ENCODE peak calls at places on chromosomes 6 and 20, in ten cellular contexts. I, S, U, T, Z, O, E, Y, G and B are unnamed samples.
A peak's percentile ranks its signal among the peaks of the same experiment; 100 is the strongest.

GRCh38 chr6:145502417-145502816 is 232.9 kb downstream of the EPM2A start:
- DNase-seq in Y (no peak), U (no peak), E (no peak), Z (no peak), T (no peak), G (peak; percentile 4), S (no peak), O (no peak), I (no peak), B (no peak)

GRCh38 chr6:104229057-104229456 is 630.7 kb downstream of the HACE1 start:
- DNase-seq in G (no peak), Z (no peak), U (no peak), T (no peak), Y (no peak), S (no peak), O (no peak), E (no peak), I (no peak), B (no peak)

GRCh38 chr6:152380351-152380767 is 256.8 kb downstream of the SYNE1 start:
- DNase-seq in Z (no peak), O (no peak), T (no peak), G (peak; percentile 85), I (peak; percentile 44), U (peak; percentile 74), S (no peak), Y (no peak), E (no peak), B (no peak)

GRCh38 chr6:144087789-144088426 is 7.5 kb downstream of the SF3B5 start:
- DNase-seq in E (no peak), T (no peak), O (no peak), U (no peak), I (no peak), S (no peak), Z (no peak), Y (no peak), G (no peak), B (no peak)

GRCh38 chr20:50523552-50524167 is 13.5 kb downstream of the PTPN1 start:
- DNase-seq in T (no peak), E (no peak), G (no peak), O (no peak), Z (no peak), S (no peak), U (no peak), Y (no peak), I (no peak), B (no peak)

GRCh38 chr6:83592770-83593394 is 80.5 kb downstream of the PRSS35 start:
- DNase-seq in Y (no peak), G (peak; percentile 19), S (peak; percentile 38), O (peak; percentile 26), I (no peak), E (no peak), U (no peak), T (no peak), Z (no peak), B (no peak)

GRCh38 chr6:12927746-12928145 is 211.2 kb downstream of the PHACTR1 start:
- DNase-seq in G (no peak), E (no peak), T (no peak), U (no peak), I (no peak), S (no peak), O (no peak), Z (no peak), Y (no peak), B (no peak)

GRCh38 chr6:5478380-5478779 is 217.1 kb downstream of the FARS2 start:
- DNase-seq in U (no peak), O (no peak), Y (no peak), E (no peak), I (no peak), G (no peak), T (no peak), Z (no peak), S (no peak), B (no peak)

GRCh38 chr20:1005452-1006027 is 3.4 kb upstream of the RSPO4 start:
- DNase-seq in G (peak; percentile 9), O (peak; percentile 63), U (no peak), I (peak; percentile 16), S (peak; percentile 82), Y (no peak), T (no peak), E (peak; percentile 52), Z (no peak), B (no peak)

GRCh38 chr6:50449128-50449527 is 264.2 kb upstream of the TFAP2D start:
- DNase-seq in U (no peak), I (no peak), T (no peak), O (no peak), Y (no peak), S (no peak), E (no peak), Z (no peak), G (no peak), B (no peak)

GRCh38 chr6:50442531-50443040 is 270.7 kb upstream of the TFAP2D start:
- DNase-seq in E (no peak), Z (no peak), T (no peak), Y (no peak), O (no peak), I (no peak), G (no peak), S (no peak), U (no peak), B (no peak)

GRCh38 chr6:50443144-50443543 is 270.2 kb upstream of the TFAP2D start:
- DNase-seq in I (no peak), T (no peak), Y (no peak), U (no peak), O (no peak), G (no peak), Z (no peak), E (no peak), S (no peak), B (no peak)
- TF ChIP-seq CTCF in I (no peak), T (no peak), Y (no peak), U (no peak), O (no peak), G (no peak), Z (no peak), E (no peak), S (no peak), B (no peak)

GRCh38 chr20:36141310-36141709 is 13.2 kb upstream of the EPB41L1 start:
- DNase-seq in I (no peak), U (no peak), G (no peak), O (no peak), Z (no peak), Y (no peak), T (no peak), E (no peak), S (no peak), B (no peak)
- TF ChIP-seq CTCF in I (no peak), U (no peak), G (no peak), O (peak; percentile 6), Z (no peak), Y (no peak), T (no peak), E (no peak), S (peak; percentile 14), B (no peak)

DNA sequence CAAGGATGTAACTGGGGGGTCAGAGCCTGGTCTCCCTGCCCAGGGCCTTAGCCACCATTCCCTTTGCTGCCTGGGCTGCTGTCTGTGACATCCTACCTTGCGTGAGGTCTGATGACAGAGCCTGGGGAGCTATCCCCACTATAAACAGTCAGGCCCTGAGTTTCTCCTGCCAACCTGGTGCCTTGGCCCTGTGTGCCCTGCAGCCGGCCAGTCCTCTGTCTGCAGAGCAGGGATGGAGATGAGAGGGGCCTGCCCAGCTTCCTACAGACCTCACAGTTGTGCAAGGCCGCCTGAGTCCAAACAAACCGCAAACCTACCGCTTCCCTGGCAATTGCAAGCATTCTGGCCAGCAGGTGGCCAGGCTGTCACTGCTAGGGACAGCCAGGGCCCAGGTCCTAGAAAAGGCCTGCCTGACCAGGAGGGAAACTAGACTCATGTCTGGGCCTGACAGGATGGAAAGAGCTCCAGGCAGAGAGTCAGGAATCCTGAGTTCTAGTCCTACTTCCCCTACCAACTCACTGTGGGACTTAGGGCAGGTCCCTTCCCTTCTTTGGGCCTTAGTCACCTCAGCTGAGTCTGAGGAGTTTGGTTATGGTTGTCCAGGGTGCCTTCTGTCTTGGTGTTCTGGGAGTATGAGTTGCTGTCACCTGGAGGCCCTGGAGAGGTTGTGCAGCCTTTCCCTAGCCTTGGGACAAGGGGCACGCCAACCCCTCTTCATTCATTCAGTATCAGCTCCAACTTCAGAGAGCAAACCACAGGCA is 86.2 kb downstream of the VEGFA start:
- DNase-seq in U (no peak), S (peak; percentile 72), I (no peak), E (peak; percentile 49), Y (no peak), Z (peak; percentile 30), T (no peak), G (peak; percentile 30), O (peak; percentile 21), B (no peak)
- TF ChIP-seq CTCF in U (peak; percentile 40), S (peak; percentile 58), I (no peak), E (peak; percentile 56), Y (peak; percentile 46), Z (peak; percentile 46), T (peak; percentile 63), G (peak; percentile 31), O (peak; percentile 70), B (no peak)

GRCh38 chr6:148578489-148578814 is 168.4 kb upstream of the UST start:
- DNase-seq in Y (no peak), E (no peak), I (no peak), S (no peak), Z (no peak), G (no peak), T (no peak), U (no peak), O (no peak), B (no peak)

GRCh38 chr6:148580442-148580841 is 166.4 kb upstream of the UST start:
- DNase-seq in T (no peak), Z (no peak), I (no peak), G (no peak), S (no peak), O (no peak), Y (no peak), U (no peak), E (no peak), B (no peak)

GRCh38 chr6:148578837-148579236 is 168.0 kb upstream of the UST start:
- DNase-seq in I (no peak), T (no peak), U (no peak), Y (no peak), G (no peak), E (no peak), S (no peak), O (no peak), Z (no peak), B (no peak)

GRCh38 chr6:148573922-148574321 is 172.9 kb upstream of the UST start:
- DNase-seq in G (no peak), E (no peak), T (no peak), O (no peak), I (no peak), Z (no peak), Y (no peak), S (no peak), U (no peak), B (no peak)

DNA sequence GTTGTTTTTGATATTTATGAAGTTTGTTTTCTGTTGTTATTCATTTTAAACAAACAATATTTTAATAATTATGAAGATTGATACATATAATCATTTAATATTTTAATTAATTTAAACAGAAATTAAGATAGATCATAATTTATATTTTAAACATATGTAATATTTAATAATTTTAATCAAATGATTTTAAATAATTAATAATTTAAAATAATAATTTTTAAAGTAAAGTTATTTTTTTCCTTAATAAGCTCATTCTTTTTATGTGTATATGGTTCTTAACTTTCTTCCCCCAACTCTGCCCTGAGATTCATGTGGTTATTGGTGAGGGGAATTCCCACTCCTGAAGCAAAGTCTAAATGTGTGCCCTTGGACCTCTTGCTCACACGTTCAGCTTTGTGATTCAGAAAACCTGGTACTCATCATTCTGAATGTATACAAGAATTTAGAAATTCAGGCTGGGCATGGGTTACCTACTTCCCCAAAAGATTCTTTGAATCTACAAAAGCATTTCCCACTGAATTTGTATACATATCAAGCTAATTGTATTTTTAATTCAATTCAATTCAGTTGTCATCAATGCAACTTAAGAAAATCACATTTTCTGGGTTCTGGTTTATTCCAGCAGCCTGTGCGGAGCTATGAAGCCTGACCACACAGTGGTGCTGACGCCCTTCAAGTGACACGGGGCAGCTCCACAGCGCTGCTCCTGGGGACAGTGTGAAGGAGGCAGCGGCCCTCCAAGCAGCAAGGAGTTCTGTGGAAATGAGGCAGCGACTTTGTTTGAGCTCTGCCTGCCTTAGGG is 168.9 kb upstream of the UST start:
- DNase-seq in Y (peak; percentile 89), T (peak; percentile 73), E (peak; percentile 71), S (peak; percentile 93), U (peak; percentile 24), Z (peak; percentile 75), G (peak; percentile 89), O (peak; percentile 74), I (peak; percentile 84), B (peak; percentile 56)
- TF ChIP-seq CTCF in Y (peak; percentile 97), T (peak; percentile 90), E (peak; percentile 80), S (peak; percentile 99), U (peak; percentile 90), Z (peak; percentile 81), G (peak; percentile 82), O (peak; percentile 99), I (peak; percentile 94), B (no peak)